ENCODE peak calls at places on chromosomes 2 and 18, in seven cellular contexts. R is uterus, W is breast epithelium, F is K562, P is tibial nerve, X is adrenal gland, E is A549. S is an unnamed sample.

GRCh38 chr2:179917272-179917671 is 55.9 kb upstream of the ZNF385B start:
- DNase-seq in R (no peak), W (no peak), F (no peak), P (no peak), X (no peak), E (no peak), S (no peak)

GRCh38 chr2:180660881-180661280 is 319.5 kb upstream of the UBE2E3 start:
- DNase-seq in R (no peak), W (no peak), F (no peak), P (no peak), X (no peak), E (no peak), S (no peak)

GRCh38 chr2:212777020-212777491 is 238.5 kb upstream of the ERBB4 start:
- DNase-seq in R (no peak), W (no peak), F (no peak), P (no peak), X (no peak), E (peak), S (no peak)

GRCh38 chr2:42758341-42758740 is 5.6 kb downstream of the OXER1 start:
- DNase-seq in R (no peak), W (no peak), F (peak), P (no peak), X (no peak), E (no peak), S (no peak)

GRCh38 chr2:152098033-152098797 is 629 bp downstream of the CACNB4 start:
- DNase-seq in R (peak), W (peak), F (no peak), P (no peak), X (peak), E (peak), S (peak)

GRCh38 chr2:38830546-38831159 is 45.1 kb downstream of the DHX57 start:
- DNase-seq in R (no peak), W (no peak), F (no peak), P (no peak), X (no peak), E (no peak), S (no peak)

GRCh38 chr2:167550448-167550847 is 662.2 kb downstream of the XIRP2 start:
- DNase-seq in R (no peak), W (no peak), F (no peak), P (no peak), X (no peak), E (peak), S (no peak)

GRCh38 chr2:179726461-179727180 is 134.8 kb downstream of the ZNF385B start:
- DNase-seq in R (no peak), W (no peak), F (no peak), P (no peak), X (no peak), E (no peak), S (no peak)

GRCh38 chr2:200270732-200271131 is 35.8 kb upstream of the SPATS2L start:
- DNase-seq in R (no peak), W (no peak), F (no peak), P (no peak), X (no peak), E (no peak), S (no peak)

GRCh38 chr2:27697660-27698059 is 34.0 kb downstream of the SLC4A1AP start:
- DNase-seq in R (no peak), W (no peak), F (no peak), P (no peak), X (no peak), E (no peak), S (no peak)

GRCh38 chr2:112181571-112182290 is 43.5 kb downstream of the FBLN7 start:
- DNase-seq in R (no peak), W (no peak), F (no peak), P (no peak), X (no peak), E (no peak), S (no peak)

GRCh38 chr2:129061079-129061785 is 742.6 kb upstream of the HS6ST1 start:
- DNase-seq in R (no peak), W (no peak), F (no peak), P (no peak), X (no peak), E (no peak), S (no peak)

GRCh38 chr2:205758498-205758897 is 76.2 kb downstream of the NRP2 start:
- DNase-seq in R (no peak), W (no peak), F (no peak), P (no peak), X (peak), E (no peak), S (no peak)

GRCh38 chr2:205759286-205759685 is 77.0 kb downstream of the NRP2 start:
- DNase-seq in R (no peak), W (no peak), F (no peak), P (no peak), X (no peak), E (no peak), S (no peak)

GRCh38 chr2:205755923-205756322 is 73.6 kb downstream of the NRP2 start:
- DNase-seq in R (no peak), W (no peak), F (no peak), P (no peak), X (no peak), E (no peak), S (peak)

GRCh38 chr2:205758051-205758450 is 75.8 kb downstream of the NRP2 start:
- DNase-seq in R (peak), W (no peak), F (no peak), P (no peak), X (peak), E (no peak), S (peak)

DNA sequence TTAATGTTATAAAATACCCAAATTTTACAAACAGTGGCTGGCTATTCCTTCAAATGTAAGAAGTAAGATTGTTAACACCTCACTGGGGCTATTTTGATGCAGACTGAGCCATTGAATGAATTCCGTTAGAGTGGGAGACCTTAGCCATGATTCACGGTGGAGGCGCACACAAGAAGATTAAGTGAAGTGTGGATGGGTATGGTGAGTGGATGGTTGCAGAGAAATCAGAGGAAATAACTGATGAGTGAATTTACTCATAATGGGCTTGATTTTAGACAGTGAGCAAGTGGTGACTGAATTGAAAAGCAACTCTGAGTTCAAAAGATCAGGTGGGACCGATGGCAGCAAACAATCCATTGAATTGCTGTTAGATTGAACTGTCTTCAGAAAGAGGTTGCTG is 75.0 kb downstream of the NRP2 start:
- DNase-seq in R (no peak), W (no peak), F (no peak), P (no peak), X (no peak), E (no peak), S (no peak)
- TF ChIP-seq CTCF in R (no peak), W (no peak), F (no peak), P (no peak), X (no peak), E (no peak), S (no peak)

GRCh38 chr2:218290316-218291261 is 1.7 kb downstream of the TMBIM1 start:
- DNase-seq in R (no peak), W (no peak), F (no peak), P (no peak), X (no peak), E (no peak), S (no peak)

GRCh38 chr2:218291934-218292699 is at the start of gene TMBIM1:
- DNase-seq in R (peak), W (peak), F (peak), P (peak), X (peak), E (peak), S (peak)

GRCh38 chr2:218291318-218291933 is 877 bp downstream of the TMBIM1 start:
- DNase-seq in R (no peak), W (no peak), F (no peak), P (no peak), X (no peak), E (no peak), S (peak)

GRCh38 chr2:218292700-218293014 is 354 bp upstream of the TMBIM1 start:
- DNase-seq in R (no peak), W (no peak), F (no peak), P (no peak), X (no peak), E (no peak), S (no peak)

DNA sequence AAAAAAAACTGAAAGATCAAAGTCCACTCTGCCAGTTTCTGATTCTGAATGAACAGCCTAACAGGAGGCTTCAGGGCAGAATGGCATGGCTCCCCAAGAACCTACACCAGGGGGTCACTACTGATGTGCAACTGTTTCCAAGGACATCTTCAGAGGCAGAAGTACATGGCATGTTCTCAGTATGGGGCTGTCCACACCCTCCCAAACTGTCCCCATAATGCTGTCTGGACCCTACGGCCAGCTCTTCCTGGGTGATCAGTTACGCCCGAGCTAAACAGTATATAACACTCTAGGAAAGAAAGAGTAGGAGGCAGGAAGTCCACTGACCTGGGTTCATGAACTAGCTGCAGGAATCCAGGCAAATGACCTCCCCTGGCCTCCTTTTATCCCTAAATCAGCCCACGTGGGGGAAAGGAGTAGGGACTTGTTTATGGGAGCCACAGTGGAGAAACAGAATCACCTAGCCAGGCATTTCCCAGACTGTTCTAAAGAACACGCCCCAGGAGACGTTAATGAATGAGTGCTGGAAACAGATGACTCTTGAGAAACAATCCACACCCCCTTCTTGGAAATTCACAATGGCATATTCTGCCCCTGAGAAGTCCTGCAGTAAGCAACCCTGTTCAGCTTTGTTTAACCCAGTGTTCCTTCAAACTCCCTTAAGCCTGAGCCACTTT is 2.5 kb downstream of the TMBIM1 start:
- DNase-seq in R (no peak), W (no peak), F (no peak), P (no peak), X (peak), E (no peak), S (no peak)
- TF ChIP-seq POLR2A in R (peak), W (no peak), F (no peak), P (peak), X (no peak), E (no peak), S (no peak)

GRCh38 chr18:77062518-77063003 is 70.0 kb downstream of the MBP start:
- DNase-seq in R (no peak), W (no peak), F (no peak), P (no peak), X (no peak), E (no peak), S (no peak)

GRCh38 chr18:77063256-77063655 is 69.3 kb downstream of the MBP start:
- DNase-seq in R (no peak), W (no peak), F (no peak), P (no peak), X (no peak), E (no peak), S (no peak)

GRCh38 chr18:77059294-77059916 is 73.2 kb downstream of the MBP start:
- DNase-seq in R (no peak), W (no peak), F (peak), P (no peak), X (no peak), E (peak), S (no peak)

GRCh38 chr18:77061291-77061945 is 71.2 kb downstream of the MBP start:
- DNase-seq in R (no peak), W (no peak), F (no peak), P (no peak), X (no peak), E (no peak), S (no peak)

DNA sequence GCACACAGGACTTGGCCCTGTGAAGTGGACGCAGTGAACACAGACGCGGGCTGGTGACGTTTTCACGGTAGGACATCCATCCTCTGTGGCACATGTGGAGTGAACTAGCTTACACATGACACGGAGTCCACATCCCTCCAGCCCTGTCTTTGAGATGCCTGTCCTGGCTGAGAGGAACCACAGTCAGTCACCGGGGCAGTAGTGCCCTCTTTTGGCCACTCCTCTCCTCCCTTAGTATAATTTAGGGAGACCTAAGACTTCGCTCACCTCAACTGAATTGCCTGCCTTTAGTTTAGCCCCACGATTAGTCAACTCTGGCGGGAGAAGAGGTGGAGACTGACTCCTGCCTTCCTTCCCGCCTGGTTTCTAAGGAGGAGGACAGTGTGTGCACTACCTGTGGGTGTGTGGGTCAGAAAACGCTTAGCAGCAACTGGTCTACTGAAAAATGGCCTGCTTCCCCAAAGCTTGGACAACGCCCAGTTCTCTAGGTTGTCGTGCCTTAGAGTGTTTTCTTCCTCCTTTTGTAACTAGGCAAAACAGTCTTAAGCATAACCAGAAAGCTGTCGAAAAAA is 70.6 kb downstream of the MBP start:
- DNase-seq in R (no peak), W (no peak), F (no peak), P (no peak), X (no peak), E (no peak), S (no peak)
- TF ChIP-seq CTCF in R (no peak), W (no peak), F (no peak), P (peak), X (no peak), E (no peak), S (no peak)

GRCh38 chr2:230668184-230668938 is 44.3 kb upstream of the CAB39 start:
- DNase-seq in R (no peak), W (no peak), F (no peak), P (no peak), X (peak), E (no peak), S (no peak)
- TF ChIP-seq POLR2A in R (no peak), W (no peak), F (no peak), P (no peak), X (no peak), E (no peak), S (no peak)

GRCh38 chr18:3180325-3180724 is 39.4 kb downstream of the MYOM1 start:
- DNase-seq in R (no peak), W (no peak), F (no peak), P (no peak), X (no peak), E (no peak), S (no peak)

GRCh38 chr18:3177902-3178687 is 41.7 kb downstream of the MYOM1 start:
- DNase-seq in R (no peak), W (no peak), F (no peak), P (peak), X (peak), E (no peak), S (no peak)

GRCh38 chr18:3183103-3183717 is 36.6 kb downstream of the MYOM1 start:
- DNase-seq in R (no peak), W (no peak), F (no peak), P (no peak), X (no peak), E (no peak), S (no peak)

GRCh38 chr18:3175195-3175758 is 44.5 kb downstream of the MYOM1 start:
- DNase-seq in R (no peak), W (no peak), F (no peak), P (no peak), X (peak), E (no peak), S (no peak)

GRCh38 chr18:3179430-3180089 is 40.2 kb downstream of the MYOM1 start:
- DNase-seq in R (no peak), W (no peak), F (no peak), P (no peak), X (no peak), E (no peak), S (no peak)
- TF ChIP-seq CTCF in R (no peak), W (no peak), F (no peak), P (no peak), X (no peak), E (no peak), S (no peak)

DNA sequence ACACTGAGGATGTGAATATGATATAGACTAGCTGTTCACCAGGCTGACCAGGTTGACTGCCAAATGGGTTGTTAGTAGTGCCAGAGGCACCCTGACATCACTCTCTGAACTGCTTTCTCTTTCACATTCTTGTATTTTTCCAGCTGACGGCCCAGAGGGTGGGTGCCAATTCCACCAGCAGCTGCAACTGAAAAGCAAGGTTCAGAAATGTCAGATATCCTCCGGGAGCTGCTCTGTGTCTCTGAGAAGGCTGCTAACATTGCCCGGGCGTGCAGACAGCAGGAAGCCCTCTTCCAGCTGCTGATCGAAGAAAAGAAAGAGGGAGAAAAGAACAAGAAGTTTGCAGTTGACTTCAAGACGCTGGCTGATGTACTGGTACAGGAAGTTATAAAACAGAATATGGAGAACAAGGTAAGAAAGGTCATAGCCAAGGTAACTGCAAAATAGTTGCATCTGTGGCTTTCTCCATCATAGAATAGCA is 16.5 kb downstream of the INPP1 start:
- DNase-seq in R (peak), W (no peak), F (no peak), P (peak), X (peak), E (no peak), S (peak)
- TF ChIP-seq POLR2A in R (no peak), W (no peak), F (no peak), P (no peak), X (no peak), E (no peak), S (no peak)

S was measured in ovary.